ENCODE peak calls at places on chromosomes 7 and 10, in ten cellular contexts. One of them, this sample, is unnamed.

GRCh38 chr10:35598379-35598778 is 6.8 kb upstream of the GJD4 start:
- DNase-seq in HTR-8/SVneo: peak
- DNase-seq in AG10803: no peak
- DNase-seq in A549: no peak
- DNase-seq in SK-N-SH: peak
- DNase-seq in SHP77: no peak
- DNase-seq in renal cortical epithelial cell: no peak
- DNase-seq in left colon: peak
- DNase-seq in germinal center: no peak
- DNase-seq in stromal cell of bone marrow: no peak
- DNase-seq in this sample: no peak

GRCh38 chr10:75127481-75127880 is 16.0 kb downstream of the SAMD8 start:
- DNase-seq in left colon: no peak
- DNase-seq in SK-N-SH: no peak
- DNase-seq in A549: no peak
- DNase-seq in HTR-8/SVneo: peak
- DNase-seq in AG10803: no peak
- DNase-seq in germinal center: no peak
- DNase-seq in stromal cell of bone marrow: no peak
- DNase-seq in renal cortical epithelial cell: peak
- DNase-seq in SHP77: no peak
- DNase-seq in this sample: no peak

GRCh38 chr7:139490130-139490529 is 6.7 kb upstream of the KLRG2 start:
- DNase-seq in AG10803: no peak
- DNase-seq in germinal center: no peak
- DNase-seq in HTR-8/SVneo: no peak
- DNase-seq in left colon: peak
- DNase-seq in renal cortical epithelial cell: peak
- DNase-seq in stromal cell of bone marrow: no peak
- DNase-seq in SHP77: peak
- DNase-seq in A549: no peak
- DNase-seq in SK-N-SH: no peak
- DNase-seq in this sample: peak

GRCh38 chr7:137996386-137996851 is 5.5 kb downstream of the CREB3L2 start:
- DNase-seq in A549: no peak
- DNase-seq in HTR-8/SVneo: no peak
- DNase-seq in left colon: no peak
- DNase-seq in stromal cell of bone marrow: no peak
- DNase-seq in AG10803: peak
- DNase-seq in SHP77: no peak
- DNase-seq in renal cortical epithelial cell: no peak
- DNase-seq in SK-N-SH: peak
- DNase-seq in germinal center: no peak
- DNase-seq in this sample: no peak

GRCh38 chr7:38222481-38223096 is 44.5 kb downstream of the STARD3NL start:
- DNase-seq in renal cortical epithelial cell: peak
- DNase-seq in SK-N-SH: peak
- DNase-seq in stromal cell of bone marrow: peak
- DNase-seq in SHP77: peak
- DNase-seq in A549: peak
- DNase-seq in HTR-8/SVneo: peak
- DNase-seq in left colon: no peak
- DNase-seq in germinal center: peak
- DNase-seq in AG10803: peak
- DNase-seq in this sample: peak

GRCh38 chr7:131015131-131015954 is 281.3 kb upstream of the KLF14 start:
- DNase-seq in left colon: no peak
- DNase-seq in germinal center: no peak
- DNase-seq in SHP77: no peak
- DNase-seq in AG10803: peak
- DNase-seq in HTR-8/SVneo: no peak
- DNase-seq in stromal cell of bone marrow: no peak
- DNase-seq in SK-N-SH: no peak
- DNase-seq in A549: no peak
- DNase-seq in renal cortical epithelial cell: peak
- DNase-seq in this sample: no peak

GRCh38 chr7:91307467-91307866 is 43.2 kb downstream of the FZD1 start:
- DNase-seq in left colon: no peak
- DNase-seq in A549: no peak
- DNase-seq in SHP77: no peak
- DNase-seq in AG10803: no peak
- DNase-seq in germinal center: no peak
- DNase-seq in renal cortical epithelial cell: no peak
- DNase-seq in SK-N-SH: no peak
- DNase-seq in HTR-8/SVneo: no peak
- DNase-seq in stromal cell of bone marrow: no peak
- DNase-seq in this sample: no peak

GRCh38 chr7:121485457-121486243 is 89.5 kb upstream of the FAM3C start:
- DNase-seq in renal cortical epithelial cell: no peak
- DNase-seq in SHP77: no peak
- DNase-seq in A549: no peak
- DNase-seq in left colon: no peak
- DNase-seq in AG10803: peak
- DNase-seq in germinal center: no peak
- DNase-seq in SK-N-SH: no peak
- DNase-seq in HTR-8/SVneo: no peak
- DNase-seq in stromal cell of bone marrow: no peak
- DNase-seq in this sample: no peak

This sample was measured in NCI-H510A treated with DMSO at 0.1 percent for 48 hours.